ENCODE peak calls at places on chromosomes 12 and 14, in six cellular contexts. E, K, J, C, A and R are unnamed samples.

GRCh38 chr12:77723308-77723707 is 107.4 kb upstream of the NAV3 start:
- DNase-seq in E (no peak), K (no peak), A (no peak), C (no peak), J (no peak), R (no peak)

GRCh38 chr14:68466491-68466977 is 326.3 kb downstream of the ZFP36L1 start:
- DNase-seq in C (peak), A (no peak), J (no peak), E (no peak), K (no peak), R (no peak)

GRCh38 chr12:51886021-51886710 is 1.7 kb upstream of the ANKRD33 start:
- DNase-seq in K (peak), C (peak), E (peak), A (peak), J (peak), R (peak)

GRCh38 chr14:104345316-104346111 is 207.1 kb downstream of the KIF26A start:
- DNase-seq in K (peak), J (no peak), E (no peak), C (no peak), A (no peak), R (no peak)

GRCh38 chr14:97408937-97409860 is 612.0 kb downstream of the VRK1 start:
- DNase-seq in K (peak), J (no peak), A (no peak), E (no peak), C (no peak), R (no peak)

GRCh38 chr14:104981699-104982541 is 3.7 kb upstream of the CLBA1 start:
- DNase-seq in K (no peak), J (no peak), C (no peak), A (no peak), E (no peak), R (no peak)

GRCh38 chr12:175250-175649 is 38.7 kb downstream of the SLC6A12 start:
- DNase-seq in J (peak), C (no peak), E (no peak), A (no peak), K (no peak), R (no peak)

GRCh38 chr14:100891501-100892445 is 11.7 kb downstream of the RTL1 start:
- DNase-seq in C (no peak), E (peak), J (no peak), A (no peak), K (peak), R (no peak)

GRCh38 chr12:69633061-69633460 is 22.4 kb upstream of the LRRC10 start:
- DNase-seq in C (no peak), K (no peak), E (no peak), J (no peak), A (no peak), R (no peak)

GRCh38 chr12:45235087-45236025 is 19.5 kb downstream of the ANO6 start:
- DNase-seq in E (peak), K (peak), C (peak), A (peak), J (no peak), R (no peak)

GRCh38 chr14:98754343-98755025 is 517.5 kb downstream of the BCL11B start:
- DNase-seq in C (no peak), K (peak), A (peak), E (no peak), J (no peak), R (peak)

GRCh38 chr14:34682787-34683321 is 31.5 kb downstream of the CFL2 start:
- DNase-seq in J (no peak), E (no peak), K (peak), C (no peak), A (no peak), R (no peak)

GRCh38 chr12:1915082-1915968 is 3.1 kb downstream of the CACNA2D4 start:
- DNase-seq in C (no peak), K (peak), A (no peak), E (no peak), J (no peak), R (no peak)

GRCh38 chr12:82314406-82314892 is 43.7 kb downstream of the CCDC59 start:
- DNase-seq in A (no peak), K (no peak), E (no peak), C (no peak), J (no peak), R (no peak)

GRCh38 chr12:132253698-132254480 is 75.5 kb downstream of the GALNT9 start:
- DNase-seq in K (no peak), J (no peak), C (no peak), A (no peak), E (no peak), R (no peak)

GRCh38 chr14:22926316-22926715 is 2.9 kb downstream of the PRMT5 start:
- DNase-seq in J (no peak), K (no peak), E (no peak), A (no peak), C (peak), R (no peak)

GRCh38 chr12:68428724-68429580 is 96.8 kb upstream of the MDM1 start:
- DNase-seq in C (peak), K (no peak), A (no peak), J (no peak), E (no peak), R (no peak)

GRCh38 chr14:33569844-33570716 is 380.8 kb downstream of the EGLN3 start:
- DNase-seq in E (no peak), A (no peak), K (no peak), C (no peak), J (no peak), R (no peak)

GRCh38 chr12:12645485-12645884 is 33.8 kb downstream of the CREBL2 start:
- DNase-seq in E (no peak), K (no peak), J (no peak), A (no peak), C (peak), R (no peak)

GRCh38 chr14:88384653-88385205 is 728 bp upstream of the SPATA7 start:
- DNase-seq in K (no peak), J (no peak), C (no peak), A (no peak), E (peak), R (no peak)

GRCh38 chr12:65623507-65623906 is 200.8 kb upstream of the HMGA2 start:
- DNase-seq in C (no peak), K (no peak), E (no peak), A (no peak), J (no peak), R (no peak)

GRCh38 chr12:74984631-74985030 is 225.0 kb downstream of the KCNC2 start:
- DNase-seq in K (no peak), J (no peak), E (no peak), A (no peak), C (no peak), R (no peak)

GRCh38 chr14:99261916-99262787 is 9.8 kb downstream of the BCL11B start:
- DNase-seq in K (no peak), J (no peak), A (no peak), C (no peak), E (no peak), R (no peak)

GRCh38 chr12:85625467-85625866 is 210.7 kb downstream of the RASSF9 start:
- DNase-seq in C (no peak), A (no peak), J (no peak), K (no peak), E (no peak), R (no peak)

GRCh38 chr12:130916251-130916911 is 37.3 kb upstream of the ADGRD1 start:
- DNase-seq in E (peak), J (peak), K (peak), A (peak), C (peak), R (no peak)

GRCh38 chr14:97071177-97071576 is 274.0 kb downstream of the VRK1 start:
- DNase-seq in E (no peak), J (no peak), A (no peak), K (no peak), C (no peak), R (no peak)

GRCh38 chr12:113154351-113154973 is 4.9 kb downstream of the CFAP73 start:
- DNase-seq in C (peak), E (no peak), A (no peak), K (no peak), J (no peak), R (no peak)

GRCh38 chr12:132207083-132207775 is 63.0 kb downstream of the NOC4L start:
- DNase-seq in C (no peak), A (no peak), K (no peak), J (no peak), E (no peak), R (no peak)

GRCh38 chr12:28178775-28179174 is 11.5 kb upstream of the CCDC91 start:
- DNase-seq in A (no peak), E (no peak), C (no peak), K (no peak), J (no peak), R (no peak)

GRCh38 chr12:89571481-89572190 is 45.8 kb upstream of the POC1B start:
- DNase-seq in K (no peak), C (peak), A (no peak), J (no peak), E (no peak), R (no peak)

GRCh38 chr14:81535399-81536124 is 1.9 kb upstream of the SEL1L start:
- DNase-seq in A (no peak), C (no peak), E (no peak), J (no peak), K (no peak), R (no peak)

GRCh38 chr14:58414845-58415244 is 12.5 kb downstream of the TIMM9 start:
- DNase-seq in A (no peak), E (no peak), C (no peak), J (peak), K (no peak), R (no peak)

GRCh38 chr14:88613552-88614010 is 50.7 kb downstream of the ZC3H14 start:
- DNase-seq in K (no peak), C (peak), A (no peak), E (no peak), J (no peak), R (no peak)

GRCh38 chr14:50139192-50139591 is 22.8 kb upstream of the VCPKMT start:
- DNase-seq in J (no peak), E (no peak), C (no peak), A (no peak), K (no peak), R (no peak)

GRCh38 chr14:76828339-76829015 is 2.3 kb downstream of the LRRC74A start:
- DNase-seq in A (no peak), J (no peak), K (no peak), C (no peak), E (no peak), R (no peak)

GRCh38 chr14:25803419-25804018 is 753.6 kb upstream of the STXBP6 start:
- DNase-seq in E (no peak), C (no peak), K (no peak), A (no peak), J (no peak), R (no peak)

GRCh38 chr12:45518516-45519235 is 210.8 kb upstream of the ARID2 start:
- DNase-seq in C (no peak), J (no peak), A (no peak), E (no peak), K (no peak), R (no peak)

GRCh38 chr12:99332936-99333591 is 314.5 kb upstream of the GARIN6 start:
- DNase-seq in E (no peak), A (no peak), C (no peak), J (no peak), K (no peak), R (no peak)

GRCh38 chr12:102957339-102958050 is at the start of gene ASCL1:
- DNase-seq in K (no peak), A (no peak), C (peak), E (no peak), J (no peak), R (no peak)

GRCh38 chr12:7079826-7080125 is 12.5 kb downstream of the C1R start:
- DNase-seq in K (no peak), J (no peak), C (peak), E (no peak), A (no peak), R (no peak)

GRCh38 chr12:7078163-7078562 is 14.1 kb downstream of the C1R start:
- DNase-seq in C (no peak), E (no peak), J (no peak), A (no peak), K (no peak), R (no peak)

GRCh38 chr12:7083125-7083524 is 9.1 kb downstream of the C1R start:
- DNase-seq in K (peak), J (no peak), A (no peak), C (no peak), E (no peak), R (no peak)

GRCh38 chr12:7076493-7076892 is 15.8 kb downstream of the C1R start:
- DNase-seq in J (no peak), C (no peak), K (peak), E (no peak), A (no peak), R (no peak)

DNA sequence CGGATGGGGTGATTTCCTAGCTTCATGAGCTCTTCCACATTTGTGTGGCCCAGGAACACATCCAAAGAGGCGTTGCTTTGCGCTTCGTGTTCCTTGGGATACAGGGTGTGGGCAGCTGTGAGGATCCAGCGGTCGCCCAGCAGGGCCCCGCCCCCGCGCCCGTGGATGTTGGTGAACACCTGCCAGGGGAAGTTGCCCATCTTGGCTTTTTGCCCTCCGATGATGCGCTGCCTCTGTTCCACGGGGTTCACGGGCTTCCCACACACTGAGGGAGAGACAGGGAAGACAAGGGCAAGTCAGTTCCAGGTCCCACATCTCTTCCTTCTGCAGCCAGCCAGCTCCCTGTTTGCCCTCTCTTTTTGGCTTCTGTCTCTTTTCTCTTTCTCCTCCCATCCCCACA is 11.2 kb downstream of the C1R start:
- DNase-seq in E (no peak), A (no peak), C (no peak), K (peak), J (no peak), R (no peak)
- TF ChIP-seq POLR2A in E (no peak), A (no peak), C (no peak), K (no peak), J (no peak), R (no peak)

DNA sequence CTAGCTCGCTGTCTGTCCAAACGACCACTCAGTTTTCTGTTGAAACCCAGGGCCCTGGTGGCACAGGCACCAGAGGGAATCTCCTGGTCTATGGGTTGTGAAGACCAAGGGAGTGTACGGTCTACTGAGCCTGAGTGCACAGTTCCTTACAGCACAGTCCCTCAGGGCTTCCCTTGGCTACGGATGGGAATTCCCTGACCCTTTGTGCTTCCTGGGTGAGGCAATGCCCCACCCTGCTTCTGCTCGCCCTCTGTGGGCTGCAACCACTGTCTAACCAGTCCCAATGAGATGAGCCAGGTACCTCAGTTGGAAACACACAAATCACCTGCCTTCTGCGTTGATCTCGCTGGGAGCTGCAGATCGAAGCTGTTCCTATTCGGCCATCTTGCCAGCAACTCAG is 22.6 kb downstream of the GPHN start:
- DNase-seq in A (no peak), C (no peak), K (no peak), E (no peak), J (no peak), R (no peak)
- TF ChIP-seq POLR2A in A (no peak), C (no peak), K (no peak), E (no peak), J (no peak), R (no peak)

GRCh38 chr12:122867701-122868461 is 28.0 kb downstream of the VPS37B start:
- DNase-seq in C (no peak), J (peak), A (no peak), K (peak), E (no peak), R (no peak)
- TF ChIP-seq POLR2A in C (no peak), J (no peak), A (no peak), K (no peak), E (no peak), R (no peak)

GRCh38 chr12:53996188-53996885 is 3.6 kb upstream of the HOXC9 start:
- DNase-seq in J (no peak), C (no peak), E (no peak), K (no peak), A (no peak), R (no peak)

GRCh38 chr12:53996886-53997217 is 3.1 kb upstream of the HOXC9 start:
- DNase-seq in C (no peak), J (no peak), E (no peak), A (no peak), K (no peak), R (no peak)

GRCh38 chr12:53994268-53994690 is 5.7 kb upstream of the HOXC9 start:
- DNase-seq in K (no peak), C (no peak), E (no peak), A (no peak), J (no peak), R (no peak)

GRCh38 chr12:53994691-53995310 is 5.2 kb upstream of the HOXC9 start:
- DNase-seq in A (no peak), J (no peak), K (no peak), E (no peak), C (no peak), R (no peak)

GRCh38 chr12:53995311-53996187 is 4.4 kb upstream of the HOXC9 start:
- DNase-seq in J (no peak), K (peak), A (peak), C (no peak), E (no peak), R (no peak)
- TF ChIP-seq POLR2A in J (no peak), K (peak), A (peak), C (no peak), E (peak), R (no peak)